ENCODE peak calls at places on chromosomes 6 and 20, in five cellular contexts. F is activated T-cell treated with anti-CD3 and anti-CD28 coated beads for 4 hours, D is RPMI8226, P is non-pigmented ciliary epithelial cell, K is H9. T is an unnamed sample.

GRCh38 chr6:163501440-163501839 is 86.9 kb downstream of the QKI start:
- DNase-seq in F (no peak), D (no peak), K (no peak), P (no peak), T (no peak)

GRCh38 chr20:57387945-57388351 is 3.2 kb upstream of the RBM38 start:
- DNase-seq in K (no peak), D (no peak), P (no peak), F (no peak), T (no peak)

GRCh38 chr6:43478008-43478372 is 620 bp downstream of the TJAP1 start:
- DNase-seq in P (no peak), D (no peak), F (no peak), K (no peak), T (no peak)

GRCh38 chr6:169858293-169858934 is 107.0 kb downstream of the ERMARD start:
- DNase-seq in D (no peak), F (no peak), K (no peak), P (no peak), T (no peak)

GRCh38 chr6:71287038-71287437 is 1.6 kb upstream of the OGFRL1 start:
- DNase-seq in D (peak), P (no peak), F (no peak), K (no peak), T (no peak)

GRCh38 chr6:57094689-57095088 is 4.7 kb downstream of the ZNF451 start:
- DNase-seq in K (no peak), F (no peak), P (no peak), D (no peak), T (no peak)

GRCh38 chr20:62644802-62645496 is 2.6 kb downstream of the SLCO4A1 start:
- DNase-seq in D (no peak), F (no peak), P (no peak), K (no peak), T (no peak)

GRCh38 chr20:47540443-47541354 is 39.0 kb downstream of the NCOA3 start:
- DNase-seq in D (peak), P (no peak), F (no peak), K (no peak), T (no peak)

GRCh38 chr6:44285552-44286284 is 15.5 kb downstream of the TMEM151B start:
- DNase-seq in D (peak), K (no peak), P (no peak), F (no peak), T (no peak)

GRCh38 chr6:21204951-21205350 is 388.6 kb upstream of the SOX4 start:
- DNase-seq in K (no peak), D (no peak), P (no peak), F (no peak), T (no peak)

GRCh38 chr20:3032624-3033023 is 10.8 kb upstream of the GNRH2 start:
- DNase-seq in F (no peak), K (no peak), P (no peak), D (no peak), T (no peak)

GRCh38 chr20:60060006-60060557 is 101.9 kb downstream of the CDH26 start:
- DNase-seq in F (no peak), P (no peak), D (no peak), K (no peak), T (no peak)

GRCh38 chr6:157994126-157994795 is 12.6 kb downstream of the SYNJ2 start:
- DNase-seq in K (no peak), P (no peak), F (no peak), D (no peak), T (no peak)

GRCh38 chr20:17542481-17542880 is 11.3 kb upstream of the BFSP1 start:
- DNase-seq in K (no peak), D (no peak), F (no peak), P (no peak), T (no peak)

GRCh38 chr20:25587536-25587935 is 2.2 kb upstream of the NINL start:
- DNase-seq in K (no peak), P (no peak), F (no peak), D (no peak), T (no peak)

GRCh38 chr6:25165817-25166216 is 113.4 kb upstream of the CARMIL1 start:
- DNase-seq in K (no peak), F (no peak), P (no peak), D (no peak), T (no peak)

GRCh38 chr20:52219441-52219840 is 27.9 kb upstream of the ZFP64 start:
- DNase-seq in D (no peak), P (no peak), F (no peak), K (peak), T (no peak)

GRCh38 chr6:131764350-131764749 is 43.5 kb upstream of the ENPP1 start:
- DNase-seq in K (no peak), F (no peak), P (no peak), D (no peak), T (no peak)

GRCh38 chr6:133594551-133594950 is 294.4 kb upstream of the TCF21 start:
- DNase-seq in P (no peak), D (no peak), K (no peak), F (no peak), T (no peak)

GRCh38 chr6:3294921-3295871 is 36.4 kb downstream of the PSMG4 start:
- DNase-seq in P (no peak), F (no peak), K (no peak), D (no peak), T (no peak)

GRCh38 chr6:19851273-19852089 is 14.3 kb downstream of the ID4 start:
- DNase-seq in D (peak), P (no peak), K (peak), F (no peak), T (peak)

GRCh38 chr20:9235518-9235917 is 166.6 kb downstream of the PLCB4 start:
- DNase-seq in P (no peak), K (no peak), F (no peak), D (no peak), T (no peak)

GRCh38 chr6:103080497-103080896 is 1687.0 kb downstream of the GRIK2 start:
- DNase-seq in D (no peak), F (no peak), P (no peak), K (no peak), T (no peak)

GRCh38 chr6:159935633-159936032 is 33.2 kb upstream of the IGF2R start:
- DNase-seq in D (no peak), P (peak), F (no peak), K (no peak), T (no peak)

GRCh38 chr20:24379116-24379927 is 90.1 kb upstream of the SYNDIG1 start:
- DNase-seq in P (peak), D (no peak), F (no peak), K (peak), T (no peak)

GRCh38 chr20:17888044-17888443 is 80.5 kb downstream of the SNX5 start:
- DNase-seq in F (no peak), K (no peak), D (no peak), P (no peak), T (no peak)

T was measured in retinal pigment epithelial cell.